ENCODE peak calls at places on chromosomes 11 and 22, in ten cellular contexts. O, P, R, N, B, X, S, F, M and W are unnamed samples.

GRCh38 chr11:84899740-84900139 is 727.4 kb downstream of the DLG2 start:
- DNase-seq in B (no peak), P (no peak), O (peak; percentile 10), R (no peak), S (no peak), N (no peak), F (no peak), M (no peak), X (no peak), W (no peak)

GRCh38 chr11:87878373-87878779 is 296.9 kb downstream of the RAB38 start:
- DNase-seq in O (peak; percentile 2), B (no peak), R (no peak), S (peak; percentile 14), F (no peak), P (no peak), X (no peak), M (peak; percentile 58), N (no peak), W (peak; percentile 32)

GRCh38 chr11:2943711-2944118 is 14.5 kb upstream of the PHLDA2 start:
- DNase-seq in F (no peak), M (no peak), S (no peak), R (no peak), O (no peak), B (peak; percentile 58), X (peak; percentile 81), N (no peak), P (no peak), W (no peak)

GRCh38 chr22:48846200-48846599 is 981.5 kb downstream of the BRD1 start:
- DNase-seq in O (no peak), S (no peak), X (no peak), F (no peak), R (no peak), N (no peak), P (no peak), B (no peak), M (no peak), W (no peak)

GRCh38 chr11:86365566-86365965 is 9.1 kb upstream of the CCDC81 start:
- DNase-seq in P (no peak), S (no peak), X (no peak), M (no peak), F (no peak), O (no peak), N (no peak), B (no peak), R (no peak), W (no peak)

GRCh38 chr11:106231591-106231990 is 154.1 kb downstream of the AASDHPPT start:
- DNase-seq in F (no peak), X (no peak), S (no peak), N (no peak), O (no peak), B (no peak), M (no peak), R (no peak), P (no peak), W (no peak)

GRCh38 chr11:2464451-2465165 is 19.8 kb downstream of the KCNQ1 start:
- DNase-seq in M (peak; percentile 11), S (no peak), R (no peak), O (no peak), F (no peak), N (peak; percentile 61), B (no peak), P (no peak), X (peak; percentile 52), W (no peak)

GRCh38 chr22:44534335-44534734 is 36.3 kb upstream of the RTL6 start:
- DNase-seq in M (no peak), R (no peak), X (no peak), O (no peak), S (no peak), B (no peak), P (no peak), N (no peak), F (no peak), W (no peak)

GRCh38 chr11:118263694-118264567 is at the start of gene MPZL2:
- DNase-seq in P (no peak), M (peak; percentile 23), S (peak; percentile 77), X (peak; percentile 83), R (no peak), O (peak; percentile 81), N (no peak), F (no peak), B (no peak), W (peak; percentile 15)

GRCh38 chr11:130738618-130739017 is 177.7 kb downstream of the SNX19 start:
- DNase-seq in M (no peak), F (no peak), B (no peak), R (no peak), O (no peak), S (no peak), X (no peak), P (no peak), N (no peak), W (no peak)

GRCh38 chr11:117313828-117314768 is 2.0 kb downstream of the BACE1 start:
- DNase-seq in X (no peak), F (no peak), O (no peak), B (no peak), P (no peak), R (no peak), N (no peak), S (no peak), M (no peak), W (no peak)

GRCh38 chr11:71525938-71526495 is 1.1 kb upstream of the KRTAP5-7 start:
- DNase-seq in O (peak; percentile 75), P (no peak), N (no peak), R (no peak), X (peak; percentile 28), M (no peak), S (no peak), B (no peak), F (no peak), W (no peak)

GRCh38 chr11:13831707-13832106 is 130.8 kb upstream of the SPON1 start:
- DNase-seq in P (no peak), O (no peak), R (no peak), X (no peak), S (no peak), B (no peak), N (no peak), F (no peak), M (no peak), W (peak; percentile 19)

GRCh38 chr11:62705401-62705800 is 1.8 kb downstream of the BSCL2 start:
- DNase-seq in X (peak; percentile 63), M (no peak), B (no peak), S (peak; percentile 28), F (no peak), R (no peak), P (no peak), O (no peak), N (no peak), W (peak; percentile 54)

GRCh38 chr11:110479070-110479444 is 49.3 kb downstream of the FDX1 start:
- DNase-seq in M (no peak), N (no peak), O (no peak), X (no peak), P (no peak), F (no peak), B (no peak), S (no peak), R (no peak), W (no peak)
- H3K4me3 ChIP-seq in M (no peak overlapping the region), N (no peak overlapping the region), O (no peak overlapping the region), X (no peak overlapping the region), P (no peak overlapping the region), F (no peak overlapping the region), B (no peak overlapping the region), S (no peak overlapping the region), R (no peak overlapping the region), W (no peak overlapping the region)

GRCh38 chr22:16932577-16932976 is 75.4 kb downstream of the GAB4 start:
- DNase-seq in S (no peak), B (no peak), O (peak; percentile 3), X (no peak), M (no peak), N (no peak), F (no peak), P (no peak), R (no peak), W (no peak)
- TF ChIP-seq CTCF in S (no peak), B (peak; percentile 36), O (peak; percentile 41), X (no peak), M (no peak), N (no peak), F (peak; percentile 56), P (no peak), R (no peak), W (no peak)

DNA sequence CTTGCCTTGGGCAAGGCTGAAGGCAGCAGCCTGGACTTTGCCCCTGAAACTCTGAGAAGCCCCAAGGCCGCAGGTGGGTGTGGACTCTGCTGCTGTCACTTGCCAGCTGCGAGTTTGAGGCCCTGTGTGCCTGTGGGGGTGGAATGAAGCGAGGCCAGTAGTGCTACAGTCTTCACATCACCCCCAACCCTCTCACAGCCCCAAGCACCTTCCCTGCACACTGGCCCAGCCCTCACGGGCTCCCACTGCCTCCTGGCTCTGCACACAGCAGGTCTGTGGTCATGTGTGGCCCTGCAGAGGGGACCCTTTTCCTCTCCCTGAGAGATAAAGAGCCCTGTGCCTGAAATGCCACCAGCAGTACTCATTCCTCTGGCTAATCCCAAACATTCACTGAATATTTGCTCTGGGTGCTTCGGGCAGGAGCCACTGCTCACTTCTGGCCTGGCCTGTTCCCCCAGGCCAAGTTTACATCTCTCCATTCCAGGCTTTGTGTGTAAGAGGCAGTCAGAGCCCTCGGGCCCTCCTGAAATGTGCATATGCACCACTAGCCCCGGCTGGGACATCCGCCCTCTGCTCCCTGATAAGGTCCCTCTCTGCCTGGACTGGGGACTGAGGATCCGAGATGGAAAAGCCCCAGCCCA is 17.7 kb downstream of the MGAT3 start:
- DNase-seq in P (no peak), B (no peak), R (no peak), N (no peak), S (no peak), O (no peak), X (no peak), M (no peak), F (no peak), W (no peak)
- H3K27ac ChIP-seq in P (no peak overlapping the region), B (no peak overlapping the region), R (peak overlapping the region; percentile 86), N (peak overlapping the region; percentile 13), S (no peak overlapping the region), O (no peak overlapping the region), X (peak overlapping the region; percentile 11), M (peak overlapping the region; percentile 45), F (peak overlapping the region; percentile 74), W (no peak overlapping the region)

GRCh38 chr22:45684752-45685359 is 13.2 kb downstream of the ATXN10 start:
- DNase-seq in R (no peak), F (no peak), P (no peak), B (no peak), N (no peak), M (no peak), O (no peak), S (no peak), X (no peak), W (no peak)

GRCh38 chr22:45684169-45684568 is 12.5 kb downstream of the ATXN10 start:
- DNase-seq in B (no peak), M (no peak), R (no peak), N (no peak), S (no peak), F (no peak), O (no peak), X (no peak), P (no peak), W (no peak)

GRCh38 chr22:45683680-45684079 is 12.0 kb downstream of the ATXN10 start:
- DNase-seq in X (no peak), F (no peak), N (no peak), O (no peak), R (no peak), S (no peak), M (no peak), P (no peak), B (no peak), W (no peak)

GRCh38 chr22:45682069-45682468 is 10.4 kb downstream of the ATXN10 start:
- DNase-seq in M (no peak), B (no peak), X (no peak), O (no peak), N (no peak), F (no peak), R (no peak), S (no peak), P (no peak), W (no peak)

GRCh38 chr22:45683248-45683647 is 11.6 kb downstream of the ATXN10 start:
- DNase-seq in P (no peak), S (no peak), F (no peak), R (no peak), N (no peak), B (no peak), O (no peak), M (no peak), X (no peak), W (no peak)
- H3K4me3 ChIP-seq in P (no peak overlapping the region), S (no peak overlapping the region), F (no peak overlapping the region), R (no peak overlapping the region), N (no peak overlapping the region), B (no peak overlapping the region), O (no peak overlapping the region), M (no peak overlapping the region), X (no peak overlapping the region), W (no peak overlapping the region)